ENCODE peak calls at places on chromosomes 6 and 20, in four cellular contexts. One of them, this sample, is unnamed.
A peak's percentile ranks its signal among the peaks of the same experiment; 100 is the strongest.

GRCh38 chr6:169326067-169326799 is 72.6 kb upstream of the THBS2 start:
- DNase-seq in effector memory CD4-positive, alpha-beta T cell: no peak
- DNase-seq in HCT116: peak; percentile 44
- DNase-seq in head of caudate nucleus: peak; percentile 80
- DNase-seq in this sample: no peak

GRCh38 chr20:24131281-24131680 is 142.7 kb upstream of the GGTLC1 start:
- DNase-seq in head of caudate nucleus: no peak
- DNase-seq in effector memory CD4-positive, alpha-beta T cell: no peak
- DNase-seq in HCT116: no peak
- DNase-seq in this sample: no peak

GRCh38 chr6:134240664-134241431 is 77.1 kb downstream of the SGK1 start:
- DNase-seq in effector memory CD4-positive, alpha-beta T cell: peak; percentile 76
- DNase-seq in HCT116: no peak
- DNase-seq in head of caudate nucleus: peak; percentile 50
- DNase-seq in this sample: peak; percentile 71

GRCh38 chr20:55961351-55962320 is 43.7 kb downstream of the CBLN4 start:
- DNase-seq in head of caudate nucleus: no peak
- DNase-seq in HCT116: no peak
- DNase-seq in effector memory CD4-positive, alpha-beta T cell: no peak
- DNase-seq in this sample: no peak

GRCh38 chr6:152146385-152146784 is 338.9 kb downstream of the ESR1 start:
- DNase-seq in head of caudate nucleus: no peak
- DNase-seq in effector memory CD4-positive, alpha-beta T cell: no peak
- DNase-seq in HCT116: no peak
- DNase-seq in this sample: no peak

GRCh38 chr6:33147807-33148666 is 44.2 kb downstream of the COL11A2 start:
- DNase-seq in HCT116: peak; percentile 54
- DNase-seq in effector memory CD4-positive, alpha-beta T cell: no peak
- DNase-seq in head of caudate nucleus: peak; percentile 41
- DNase-seq in this sample: no peak

GRCh38 chr6:79334674-79335073 is 100.2 kb upstream of the HMGN3 start:
- DNase-seq in HCT116: no peak
- DNase-seq in effector memory CD4-positive, alpha-beta T cell: no peak
- DNase-seq in head of caudate nucleus: no peak
- DNase-seq in this sample: no peak

GRCh38 chr6:46130665-46131064 is 876 bp downstream of the ENPP4 start:
- DNase-seq in head of caudate nucleus: no peak
- DNase-seq in HCT116: no peak
- DNase-seq in effector memory CD4-positive, alpha-beta T cell: no peak
- DNase-seq in this sample: no peak

GRCh38 chr6:14009416-14009815 is 84.7 kb downstream of the RNF182 start:
- DNase-seq in HCT116: no peak
- DNase-seq in effector memory CD4-positive, alpha-beta T cell: no peak
- DNase-seq in head of caudate nucleus: no peak
- DNase-seq in this sample: no peak

GRCh38 chr6:168500519-168500918 is 59.5 kb downstream of the SMOC2 start:
- DNase-seq in effector memory CD4-positive, alpha-beta T cell: no peak
- DNase-seq in head of caudate nucleus: no peak
- DNase-seq in HCT116: no peak
- DNase-seq in this sample: no peak

GRCh38 chr6:148251286-148251685 is 91.4 kb upstream of the SASH1 start:
- DNase-seq in head of caudate nucleus: no peak
- DNase-seq in HCT116: no peak
- DNase-seq in effector memory CD4-positive, alpha-beta T cell: no peak
- DNase-seq in this sample: no peak

GRCh38 chr6:39005774-39006173 is 42.8 kb upstream of the GLP1R start:
- DNase-seq in effector memory CD4-positive, alpha-beta T cell: no peak
- DNase-seq in HCT116: no peak
- DNase-seq in head of caudate nucleus: no peak
- DNase-seq in this sample: no peak

GRCh38 chr20:17442588-17442987 is 88.6 kb downstream of the BFSP1 start:
- DNase-seq in effector memory CD4-positive, alpha-beta T cell: no peak
- DNase-seq in head of caudate nucleus: no peak
- DNase-seq in HCT116: peak; percentile 32
- DNase-seq in this sample: no peak

GRCh38 chr6:97841763-97842162 is 558.7 kb upstream of the MMS22L start:
- DNase-seq in head of caudate nucleus: no peak
- DNase-seq in HCT116: no peak
- DNase-seq in effector memory CD4-positive, alpha-beta T cell: no peak
- DNase-seq in this sample: no peak

GRCh38 chr6:152630832-152631231 is 6.3 kb downstream of the SYNE1 start:
- DNase-seq in effector memory CD4-positive, alpha-beta T cell: no peak
- DNase-seq in HCT116: no peak
- DNase-seq in head of caudate nucleus: no peak
- DNase-seq in this sample: no peak

GRCh38 chr6:123745877-123746276 is 57.8 kb upstream of the NKAIN2 start:
- DNase-seq in HCT116: no peak
- DNase-seq in effector memory CD4-positive, alpha-beta T cell: no peak
- DNase-seq in head of caudate nucleus: no peak
- DNase-seq in this sample: no peak

GRCh38 chr6:81145506-81145905 is 607.0 kb downstream of the TENT5A start:
- DNase-seq in HCT116: no peak
- DNase-seq in effector memory CD4-positive, alpha-beta T cell: no peak
- DNase-seq in head of caudate nucleus: no peak
- DNase-seq in this sample: no peak

GRCh38 chr6:109298605-109299004 is 83.7 kb downstream of the CD164 start:
- DNase-seq in head of caudate nucleus: no peak
- DNase-seq in HCT116: no peak
- DNase-seq in effector memory CD4-positive, alpha-beta T cell: no peak
- DNase-seq in this sample: no peak

GRCh38 chr20:60056345-60057122 is 98.3 kb downstream of the CDH26 start:
- DNase-seq in HCT116: no peak
- DNase-seq in effector memory CD4-positive, alpha-beta T cell: no peak
- DNase-seq in head of caudate nucleus: no peak
- DNase-seq in this sample: no peak

GRCh38 chr6:154307696-154308425 is 48.7 kb downstream of the IPCEF1 start:
- DNase-seq in HCT116: no peak
- DNase-seq in effector memory CD4-positive, alpha-beta T cell: no peak
- DNase-seq in head of caudate nucleus: no peak
- DNase-seq in this sample: no peak

GRCh38 chr6:79868098-79868722 is 79.1 kb downstream of the ELOVL4 start:
- DNase-seq in effector memory CD4-positive, alpha-beta T cell: no peak
- DNase-seq in head of caudate nucleus: peak; percentile 34
- DNase-seq in HCT116: peak; percentile 76
- DNase-seq in this sample: no peak

GRCh38 chr20:53943522-53944291 is 126.7 kb downstream of the BCAS1 start:
- DNase-seq in HCT116: no peak
- DNase-seq in effector memory CD4-positive, alpha-beta T cell: no peak
- DNase-seq in head of caudate nucleus: peak; percentile 60
- DNase-seq in this sample: no peak

This sample was measured in T follicular helper cell.